ENCODE peak calls at places on chromosomes 12 and 14, in six cellular contexts. B is NCI-H526; N is kidney tubule cell; R is activated gamma-delta T cell treated with anti-CD3 and anti-CD28 coated beads, Interleukin-2, amount 50 U/mL, for 16 hours; J is heart right ventricle; Y is stimulated activated CD4-positive, alpha-beta T cell treated with anti-CD3 and anti-CD28 coated beads, Interleukin-1b, Interleukin-23, amount 100 ng/mL, for 4 hours. A is an unnamed sample.

GRCh38 chr14:68526420-68527105 is 266.3 kb downstream of the ZFP36L1 start:
- DNase-seq in B (no peak), N (peak; percentile 90), R (no peak), J (no peak), Y (no peak), A (no peak)

GRCh38 chr12:2688381-2688881 is 106.3 kb upstream of the FKBP4 start:
- DNase-seq in B (no peak), N (no peak), R (no peak), J (no peak), Y (no peak), A (no peak)

GRCh38 chr12:47828967-47829482 is 9.3 kb upstream of the HDAC7 start:
- DNase-seq in B (peak; percentile 18), N (peak; percentile 87), R (no peak), J (peak; percentile 88), Y (no peak), A (no peak)

GRCh38 chr14:77128414-77128891 is 13.1 kb downstream of the ZDHHC22 start:
- DNase-seq in B (no peak), N (peak; percentile 71), R (no peak), J (no peak), Y (no peak), A (no peak)

GRCh38 chr12:116130431-116130830 is 147.1 kb downstream of the MED13L start:
- DNase-seq in B (no peak), N (no peak), R (no peak), J (no peak), Y (no peak), A (no peak)

GRCh38 chr12:27305673-27306504 is 26.7 kb upstream of the BMAL2 start:
- DNase-seq in B (peak; percentile 26), N (peak; percentile 52), R (no peak), J (no peak), Y (no peak), A (no peak)

GRCh38 chr12:88985011-88985410 is 367.3 kb downstream of the DUSP6 start:
- DNase-seq in B (no peak), N (peak; percentile 64), R (no peak), J (no peak), Y (no peak), A (no peak)

GRCh38 chr12:108849653-108850052 is 7.7 kb downstream of the SSH1 start:
- DNase-seq in B (no peak), N (no peak), R (no peak), J (peak; percentile 46), Y (no peak), A (no peak)

GRCh38 chr14:90696728-90697127 is 119.5 kb downstream of the TTC7B start:
- DNase-seq in B (no peak), N (no peak), R (no peak), J (no peak), Y (no peak), A (no peak)

GRCh38 chr14:83777516-83777915 is 1752.4 kb upstream of the FLRT2 start:
- DNase-seq in B (no peak), N (no peak), R (no peak), J (no peak), Y (no peak), A (no peak)

GRCh38 chr12:109264095-109264942 is 44.8 kb downstream of the FOXN4 start:
- DNase-seq in B (peak; percentile 71), N (peak; percentile 61), R (no peak), J (peak; percentile 64), Y (peak; percentile 20), A (no peak)

GRCh38 chr14:90611936-90612335 is 204.3 kb downstream of the TTC7B start:
- DNase-seq in B (no peak), N (no peak), R (no peak), J (no peak), Y (no peak), A (no peak)

GRCh38 chr12:113392988-113393579 is 10.6 kb downstream of the SDS start:
- DNase-seq in B (no peak), N (peak; percentile 77), R (no peak), J (no peak), Y (no peak), A (no peak)

GRCh38 chr12:93098077-93098476 is 169.0 kb upstream of the EEA1 start:
- DNase-seq in B (peak; percentile 35), N (peak; percentile 59), R (peak; percentile 38), J (peak; percentile 59), Y (peak; percentile 47), A (no peak)

GRCh38 chr12:100128509-100128908 is 14.2 kb downstream of the BLTP3B start:
- DNase-seq in B (no peak), N (peak; percentile 21), R (no peak), J (peak; percentile 28), Y (no peak), A (no peak)

GRCh38 chr14:101721951-101722661 is 39.4 kb upstream of the PPP2R5C start:
- DNase-seq in B (peak; percentile 95), N (no peak), R (peak; percentile 63), J (peak; percentile 29), Y (peak; percentile 39), A (no peak)

GRCh38 chr12:64759035-64759894 is at the start of gene GNS:
- DNase-seq in B (peak; percentile 81), N (peak; percentile 94), R (peak; percentile 87), J (peak; percentile 97), Y (peak; percentile 98), A (peak; percentile 89)

GRCh38 chr12:71011261-71011660 is 90.7 kb upstream of the PTPRR start:
- DNase-seq in B (no peak), N (peak; percentile 50), R (no peak), J (no peak), Y (no peak), A (no peak)

GRCh38 chr12:41943671-41944070 is 201.0 kb downstream of the GXYLT1 start:
- DNase-seq in B (no peak), N (peak; percentile 19), R (no peak), J (no peak), Y (no peak), A (no peak)